ENCODE peak calls at places on chromosomes 7 and 10, in four cellular contexts. V is CD8-positive, alpha-beta T cell; C is sigmoid colon; O is suprapubic skin. I is an unnamed sample. For H3K4me1, the result is how much of the 10 kb centered on the place peaks cover.

GRCh38 chr10:103202319-103202718 is 9.2 kb upstream of the NT5C2 start:
- DNase-seq in V (no peak), C (no peak), O (no peak), I (no peak)

GRCh38 chr7:47291461-47292051 is 290.4 kb downstream of the TNS3 start:
- DNase-seq in V (no peak), C (no peak), O (peak), I (no peak)

GRCh38 chr10:73408978-73409521 is 4.8 kb downstream of the ANXA7 start:
- DNase-seq in V (no peak), C (no peak), O (no peak), I (no peak)

GRCh38 chr7:157153260-157153659 is 14.5 kb downstream of the UBE3C start:
- DNase-seq in V (no peak), C (no peak), O (no peak), I (no peak)

GRCh38 chr10:84076540-84077195 is 62.6 kb upstream of the GHITM start:
- DNase-seq in V (no peak), C (no peak), O (no peak), I (no peak)

GRCh38 chr10:127374074-127374680 is 174.9 kb upstream of the NPS start:
- DNase-seq in V (no peak), C (no peak), O (no peak), I (no peak)

GRCh38 chr7:144403102-144403501 is 391 bp downstream of the NOBOX start:
- DNase-seq in V (no peak), C (no peak), O (no peak), I (no peak)

GRCh38 chr10:85105614-85106013 is 777.2 kb downstream of the CCSER2 start:
- DNase-seq in V (no peak), C (no peak), O (no peak), I (no peak)

GRCh38 chr7:522071-522937 is 2.7 kb upstream of the PDGFA start:
- DNase-seq in V (no peak), C (no peak), O (no peak), I (peak)

DNA sequence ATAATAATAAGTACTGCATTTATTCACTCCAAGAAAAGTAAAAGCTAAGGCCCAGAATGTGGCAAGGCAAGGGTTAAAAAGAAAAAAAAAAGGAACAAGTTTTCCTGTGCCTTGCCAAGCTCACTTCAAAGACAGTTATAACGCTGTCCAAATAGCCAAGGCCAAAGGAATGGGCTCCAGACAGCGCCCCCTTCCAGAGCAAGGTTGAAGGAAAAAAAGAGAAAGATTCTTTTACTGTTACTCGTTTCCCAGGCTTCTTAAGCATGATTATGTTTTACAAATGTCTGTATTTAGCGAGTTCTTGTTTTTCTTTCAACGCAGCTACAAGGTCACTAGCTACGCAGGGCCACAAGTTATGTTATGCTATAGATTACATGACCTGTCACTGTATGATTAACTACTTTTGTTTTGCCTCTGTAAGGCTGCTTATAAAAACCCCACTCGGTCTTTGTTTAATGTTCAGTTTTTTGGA is 9.1 kb upstream of the EIF4H start:
- DNase-seq in V (no peak), C (no peak), O (no peak), I (no peak)
- H3K4me1 ChIP-seq in V (under half), C (under half), O (under half), I (under half)

DNA sequence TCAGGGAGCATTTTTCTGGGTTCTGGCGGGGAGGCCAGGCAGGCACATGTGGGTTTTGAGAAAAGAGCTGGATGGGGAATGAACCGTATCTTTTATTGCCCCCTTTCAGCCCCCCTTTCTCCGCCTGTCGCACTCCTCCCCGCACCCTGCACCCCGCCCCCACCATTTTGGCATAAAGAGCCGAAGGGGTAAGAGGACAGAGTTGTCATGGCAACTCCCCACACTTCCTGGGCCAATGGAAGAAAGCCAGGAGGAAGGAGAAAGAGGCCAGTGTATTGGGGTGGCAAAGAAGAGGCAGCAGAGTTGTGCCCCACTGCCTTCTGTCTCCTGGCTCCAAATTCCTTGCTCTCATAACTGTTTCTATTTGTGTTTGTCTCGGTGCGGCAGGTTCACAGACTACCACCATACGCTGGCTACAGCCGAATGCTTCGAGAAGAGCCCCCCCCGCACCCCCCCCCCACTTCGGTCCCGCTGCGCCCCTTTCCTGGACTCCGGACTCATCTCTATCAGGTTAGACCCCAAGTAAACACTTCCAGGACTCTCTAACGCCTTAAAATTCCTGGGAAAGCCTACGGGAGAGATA is 3.4 kb downstream of the KCNIP2 start:
- DNase-seq in V (no peak), C (no peak), O (no peak), I (no peak)
- H3K4me3 ChIP-seq in V (peak), C (peak), O (peak), I (peak)

DNA sequence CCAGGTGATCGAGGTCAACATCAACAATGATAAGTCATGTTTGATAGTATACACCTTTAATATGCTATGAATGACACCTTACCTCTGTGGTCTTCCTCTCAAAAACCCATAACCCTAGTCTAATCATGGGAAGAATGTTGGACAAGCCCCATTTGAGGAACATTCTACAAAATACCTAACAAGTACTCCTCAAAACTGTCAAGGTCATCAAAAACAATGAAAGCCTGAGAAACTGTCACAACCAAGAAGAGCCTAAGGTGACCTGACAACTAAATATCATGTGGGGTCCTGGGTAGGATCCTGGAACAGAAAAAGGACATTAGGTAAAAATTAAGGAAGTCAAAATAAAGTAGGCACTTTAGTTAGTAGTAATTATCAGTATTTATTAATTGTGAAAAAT is 5.9 kb upstream of the NUDCD3 start:
- DNase-seq in V (no peak), C (no peak), O (no peak), I (no peak)
- H3K27ac ChIP-seq in V (no peak), C (no peak), O (no peak), I (no peak)

GRCh38 chr7:94400022-94400421 is 5.3 kb downstream of the COL1A2 start:
- DNase-seq in V (no peak), C (no peak), O (no peak), I (no peak)
- H3K4me1 ChIP-seq in V (under half), C (under half), O (under half), I (under half)

GRCh38 chr7:7639421-7639820 is 1.1 kb upstream of the UMAD1 start:
- DNase-seq in V (no peak), C (no peak), O (no peak), I (no peak)

GRCh38 chr7:7640221-7641128 is at the start of gene UMAD1:
- DNase-seq in V (peak), C (peak), O (peak), I (peak)

GRCh38 chr7:7639847-7640220 is 718 bp upstream of the UMAD1 start:
- DNase-seq in V (peak), C (no peak), O (no peak), I (no peak)

GRCh38 chr7:7641129-7641663 is 644 bp downstream of the UMAD1 start:
- DNase-seq in V (no peak), C (no peak), O (no peak), I (no peak)

GRCh38 chr7:7642081-7642480 is 1.5 kb downstream of the UMAD1 start:
- DNase-seq in V (no peak), C (no peak), O (no peak), I (no peak)
- H3K4me3 ChIP-seq in V (no peak), C (no peak), O (peak), I (no peak)

GRCh38 chr7:6615853-6616555 is 594 bp downstream of the ZNF853 start:
- DNase-seq in V (no peak), C (no peak), O (no peak), I (peak)
- H3K27ac ChIP-seq in V (no peak), C (peak), O (no peak), I (no peak)

GRCh38 chr7:100546868-100547800 is 8.1 kb downstream of the AGFG2 start:
- DNase-seq in V (no peak), C (no peak), O (no peak), I (no peak)

GRCh38 chr7:100544949-100545635 is 6.1 kb downstream of the AGFG2 start:
- DNase-seq in V (no peak), C (no peak), O (no peak), I (no peak)

GRCh38 chr7:100547872-100548271 is 8.9 kb downstream of the AGFG2 start:
- DNase-seq in V (no peak), C (no peak), O (no peak), I (no peak)

GRCh38 chr7:100545636-100546128 is 6.7 kb downstream of the AGFG2 start:
- DNase-seq in V (peak), C (peak), O (no peak), I (no peak)

DNA sequence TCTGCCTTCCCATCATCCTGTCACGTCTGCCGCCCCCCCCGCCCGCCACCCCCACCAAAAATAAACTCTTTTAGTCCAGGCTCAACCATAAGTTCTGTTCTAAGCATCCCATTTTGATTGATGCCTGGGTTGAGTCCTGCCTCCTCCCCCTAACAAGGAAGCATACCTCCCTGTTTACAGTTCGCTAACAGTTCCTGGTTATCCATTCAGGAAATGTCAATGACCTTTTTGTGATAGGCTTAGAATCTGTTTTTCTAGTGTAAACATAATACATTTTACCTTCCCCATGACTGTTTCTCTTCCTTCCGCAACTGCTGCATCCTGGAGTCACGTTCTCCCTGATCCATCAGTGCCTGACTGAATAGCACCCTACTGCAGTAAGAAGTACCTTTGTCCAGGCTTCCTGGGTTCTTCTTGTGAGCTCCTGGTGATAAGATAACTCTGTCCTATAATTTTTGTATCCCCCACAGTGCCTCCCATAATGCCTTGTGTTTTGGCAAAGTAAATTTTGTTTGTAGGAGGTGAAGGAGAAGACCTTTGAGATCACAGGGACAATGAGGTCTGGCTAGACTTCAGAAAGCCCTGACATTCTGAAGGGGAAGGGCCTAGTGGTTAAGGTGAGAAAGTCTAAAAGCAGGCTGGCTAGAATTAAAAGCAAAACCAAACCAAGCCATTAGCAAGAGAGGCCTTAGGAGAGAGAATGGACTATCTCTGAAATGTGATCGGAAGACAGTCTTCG is 7.3 kb downstream of the AGFG2 start:
- DNase-seq in V (no peak), C (no peak), O (no peak), I (no peak)
- H3K4me1 ChIP-seq in V (half or more), C (under half), O (half or more), I (under half)